ENCODE peak calls at places on chromosomes 5 and 9, in five cellular contexts. One of them, this sample, is unnamed.

GRCh38 chr5:123809594-123810172 is 297.7 kb downstream of the CSNK1G3 start:
- DNase-seq in bronchial epithelial cell: no peak
- DNase-seq in CD8-positive, alpha-beta T cell: no peak
- DNase-seq in tibial artery: no peak
- DNase-seq in fibroblast of lung: no peak
- DNase-seq in this sample: no peak

GRCh38 chr9:38443181-38443580 is 18.9 kb upstream of the IGFBPL1 start:
- DNase-seq in fibroblast of lung: no peak
- DNase-seq in bronchial epithelial cell: peak; percentile 62
- DNase-seq in CD8-positive, alpha-beta T cell: no peak
- DNase-seq in tibial artery: no peak
- DNase-seq in this sample: no peak

GRCh38 chr5:36357391-36357790 is 55.7 kb upstream of the RANBP3L start:
- DNase-seq in tibial artery: no peak
- DNase-seq in CD8-positive, alpha-beta T cell: no peak
- DNase-seq in bronchial epithelial cell: no peak
- DNase-seq in fibroblast of lung: peak; percentile 74
- DNase-seq in this sample: no peak

GRCh38 chr5:177362871-177363507 is 5.3 kb downstream of the RGS14 start:
- DNase-seq in tibial artery: no peak
- DNase-seq in bronchial epithelial cell: peak; percentile 63
- DNase-seq in CD8-positive, alpha-beta T cell: peak; percentile 51
- DNase-seq in fibroblast of lung: peak; percentile 19
- DNase-seq in this sample: peak; percentile 55

GRCh38 chr9:12753931-12754330 is 20.9 kb upstream of the LURAP1L start:
- DNase-seq in bronchial epithelial cell: no peak
- DNase-seq in tibial artery: no peak
- DNase-seq in fibroblast of lung: no peak
- DNase-seq in CD8-positive, alpha-beta T cell: no peak
- DNase-seq in this sample: no peak

GRCh38 chr5:10111575-10111974 is 138.1 kb downstream of the ATPSCKMT start:
- DNase-seq in CD8-positive, alpha-beta T cell: no peak
- DNase-seq in tibial artery: no peak
- DNase-seq in fibroblast of lung: peak; percentile 51
- DNase-seq in bronchial epithelial cell: peak; percentile 48
- DNase-seq in this sample: no peak

GRCh38 chr9:136666364-136667216 is 3.9 kb downstream of the EGFL7 start:
- DNase-seq in tibial artery: no peak
- DNase-seq in fibroblast of lung: no peak
- DNase-seq in CD8-positive, alpha-beta T cell: no peak
- DNase-seq in bronchial epithelial cell: no peak
- DNase-seq in this sample: no peak

GRCh38 chr9:124222918-124223720 is 34.6 kb upstream of the NEK6 start:
- DNase-seq in fibroblast of lung: peak; percentile 63
- DNase-seq in bronchial epithelial cell: peak; percentile 43
- DNase-seq in CD8-positive, alpha-beta T cell: no peak
- DNase-seq in tibial artery: peak; percentile 84
- DNase-seq in this sample: no peak

GRCh38 chr5:138230981-138231589 is 18.0 kb upstream of the CDC23 start:
- DNase-seq in CD8-positive, alpha-beta T cell: no peak
- DNase-seq in tibial artery: no peak
- DNase-seq in fibroblast of lung: no peak
- DNase-seq in bronchial epithelial cell: peak; percentile 77
- DNase-seq in this sample: no peak

GRCh38 chr5:11527994-11528393 is 376.3 kb downstream of the CTNND2 start:
- DNase-seq in bronchial epithelial cell: no peak
- DNase-seq in fibroblast of lung: no peak
- DNase-seq in tibial artery: no peak
- DNase-seq in CD8-positive, alpha-beta T cell: no peak
- DNase-seq in this sample: no peak

GRCh38 chr5:106675674-106676073 is 995.1 kb downstream of the EFNA5 start:
- DNase-seq in CD8-positive, alpha-beta T cell: no peak
- DNase-seq in tibial artery: no peak
- DNase-seq in fibroblast of lung: no peak
- DNase-seq in bronchial epithelial cell: no peak
- DNase-seq in this sample: no peak

GRCh38 chr5:1815071-1815786 is 14.0 kb downstream of the NDUFS6 start:
- DNase-seq in bronchial epithelial cell: no peak
- DNase-seq in CD8-positive, alpha-beta T cell: no peak
- DNase-seq in tibial artery: no peak
- DNase-seq in fibroblast of lung: no peak
- DNase-seq in this sample: no peak

GRCh38 chr5:160398806-160399205 is 1.0 kb downstream of the FAM200C start:
- DNase-seq in bronchial epithelial cell: no peak
- DNase-seq in fibroblast of lung: peak; percentile 33
- DNase-seq in CD8-positive, alpha-beta T cell: no peak
- DNase-seq in tibial artery: no peak
- DNase-seq in this sample: no peak

GRCh38 chr5:143713331-143714032 is 98.5 kb upstream of the HMHB1 start:
- DNase-seq in bronchial epithelial cell: no peak
- DNase-seq in CD8-positive, alpha-beta T cell: no peak
- DNase-seq in tibial artery: no peak
- DNase-seq in fibroblast of lung: peak; percentile 40
- DNase-seq in this sample: no peak

GRCh38 chr5:135213034-135213386 is 179.0 kb upstream of the PITX1 start:
- DNase-seq in fibroblast of lung: no peak
- DNase-seq in CD8-positive, alpha-beta T cell: no peak
- DNase-seq in bronchial epithelial cell: no peak
- DNase-seq in tibial artery: no peak
- DNase-seq in this sample: no peak

GRCh38 chr9:106920701-106921283 is 57.8 kb downstream of the ZNF462 start:
- DNase-seq in CD8-positive, alpha-beta T cell: no peak
- DNase-seq in tibial artery: no peak
- DNase-seq in fibroblast of lung: peak; percentile 41
- DNase-seq in bronchial epithelial cell: peak; percentile 47
- DNase-seq in this sample: no peak

GRCh38 chr9:5073701-5074100 is 88.6 kb downstream of the JAK2 start:
- DNase-seq in bronchial epithelial cell: no peak
- DNase-seq in tibial artery: no peak
- DNase-seq in CD8-positive, alpha-beta T cell: no peak
- DNase-seq in fibroblast of lung: no peak
- DNase-seq in this sample: no peak

GRCh38 chr9:33817327-33818166 is 587 bp downstream of the UBE2R2 start:
- DNase-seq in fibroblast of lung: peak; percentile 69
- DNase-seq in tibial artery: peak; percentile 78
- DNase-seq in CD8-positive, alpha-beta T cell: peak; percentile 36
- DNase-seq in bronchial epithelial cell: peak; percentile 38
- DNase-seq in this sample: peak; percentile 44

GRCh38 chr9:132572921-132573320 is 9.5 kb upstream of the BARHL1 start:
- DNase-seq in bronchial epithelial cell: peak; percentile 3
- DNase-seq in fibroblast of lung: no peak
- DNase-seq in CD8-positive, alpha-beta T cell: no peak
- DNase-seq in tibial artery: no peak
- DNase-seq in this sample: no peak

GRCh38 chr5:24621809-24622208 is 23.0 kb downstream of the CDH10 start:
- DNase-seq in CD8-positive, alpha-beta T cell: no peak
- DNase-seq in bronchial epithelial cell: peak; percentile 6
- DNase-seq in fibroblast of lung: peak; percentile 9
- DNase-seq in tibial artery: no peak
- DNase-seq in this sample: no peak

GRCh38 chr9:98924971-98925820 is 18.5 kb upstream of the COL15A1 start:
- DNase-seq in fibroblast of lung: no peak
- DNase-seq in bronchial epithelial cell: no peak
- DNase-seq in tibial artery: no peak
- DNase-seq in CD8-positive, alpha-beta T cell: no peak
- DNase-seq in this sample: no peak

GRCh38 chr5:159310492-159310891 is 19.8 kb downstream of the IL12B start:
- DNase-seq in fibroblast of lung: no peak
- DNase-seq in bronchial epithelial cell: peak; percentile 51
- DNase-seq in tibial artery: no peak
- DNase-seq in CD8-positive, alpha-beta T cell: no peak
- DNase-seq in this sample: peak; percentile 18

GRCh38 chr9:133731876-133732321 is 6.3 kb downstream of the SARDH start:
- DNase-seq in tibial artery: no peak
- DNase-seq in fibroblast of lung: peak; percentile 42
- DNase-seq in CD8-positive, alpha-beta T cell: no peak
- DNase-seq in bronchial epithelial cell: no peak
- DNase-seq in this sample: no peak

GRCh38 chr9:88161144-88161543 is 22.9 kb upstream of the SPATA31C2 start:
- DNase-seq in bronchial epithelial cell: no peak
- DNase-seq in CD8-positive, alpha-beta T cell: no peak
- DNase-seq in fibroblast of lung: no peak
- DNase-seq in tibial artery: no peak
- DNase-seq in this sample: no peak

GRCh38 chr5:113427871-113428574 is 6.8 kb downstream of the TSSK1B start:
- DNase-seq in fibroblast of lung: no peak
- DNase-seq in tibial artery: no peak
- DNase-seq in CD8-positive, alpha-beta T cell: no peak
- DNase-seq in bronchial epithelial cell: peak; percentile 97
- DNase-seq in this sample: no peak

GRCh38 chr5:4005335-4005734 is 409.7 kb downstream of the IRX1 start:
- DNase-seq in fibroblast of lung: no peak
- DNase-seq in CD8-positive, alpha-beta T cell: no peak
- DNase-seq in bronchial epithelial cell: no peak
- DNase-seq in tibial artery: no peak
- DNase-seq in this sample: no peak

GRCh38 chr5:66168226-66168625 is 24.1 kb downstream of the SREK1 start:
- DNase-seq in bronchial epithelial cell: no peak
- DNase-seq in tibial artery: no peak
- DNase-seq in CD8-positive, alpha-beta T cell: no peak
- DNase-seq in fibroblast of lung: no peak
- DNase-seq in this sample: no peak

GRCh38 chr5:124102491-124102890 is 590.5 kb downstream of the CSNK1G3 start:
- DNase-seq in CD8-positive, alpha-beta T cell: no peak
- DNase-seq in bronchial epithelial cell: no peak
- DNase-seq in fibroblast of lung: peak; percentile 91
- DNase-seq in tibial artery: no peak
- DNase-seq in this sample: no peak

GRCh38 chr5:125342938-125343401 is 596.5 kb upstream of the ZNF608 start:
- DNase-seq in bronchial epithelial cell: no peak
- DNase-seq in tibial artery: no peak
- DNase-seq in fibroblast of lung: peak; percentile 73
- DNase-seq in CD8-positive, alpha-beta T cell: no peak
- DNase-seq in this sample: no peak

GRCh38 chr9:35756275-35756742 is 2.2 kb upstream of the MSMP start:
- DNase-seq in CD8-positive, alpha-beta T cell: peak; percentile 63
- DNase-seq in tibial artery: no peak
- DNase-seq in bronchial epithelial cell: peak; percentile 33
- DNase-seq in fibroblast of lung: peak; percentile 43
- DNase-seq in this sample: no peak

GRCh38 chr5:63263409-63263808 is 684.8 kb downstream of the LRRC70 start:
- DNase-seq in tibial artery: no peak
- DNase-seq in bronchial epithelial cell: no peak
- DNase-seq in fibroblast of lung: peak; percentile 76
- DNase-seq in CD8-positive, alpha-beta T cell: no peak
- DNase-seq in this sample: no peak

GRCh38 chr5:148532962-148533670 is 121.2 kb downstream of the HTR4 start:
- DNase-seq in bronchial epithelial cell: no peak
- DNase-seq in CD8-positive, alpha-beta T cell: no peak
- DNase-seq in fibroblast of lung: no peak
- DNase-seq in tibial artery: no peak
- DNase-seq in this sample: no peak

GRCh38 chr5:162323471-162323870 is 255.9 kb downstream of the GABRG2 start:
- DNase-seq in CD8-positive, alpha-beta T cell: no peak
- DNase-seq in fibroblast of lung: no peak
- DNase-seq in tibial artery: no peak
- DNase-seq in bronchial epithelial cell: no peak
- DNase-seq in this sample: no peak

GRCh38 chr5:10760976-10761841 is at the start of gene DAP:
- DNase-seq in bronchial epithelial cell: peak; percentile 48
- DNase-seq in fibroblast of lung: peak; percentile 88
- DNase-seq in tibial artery: peak; percentile 90
- DNase-seq in CD8-positive, alpha-beta T cell: peak; percentile 87
- DNase-seq in this sample: peak; percentile 92

DNA sequence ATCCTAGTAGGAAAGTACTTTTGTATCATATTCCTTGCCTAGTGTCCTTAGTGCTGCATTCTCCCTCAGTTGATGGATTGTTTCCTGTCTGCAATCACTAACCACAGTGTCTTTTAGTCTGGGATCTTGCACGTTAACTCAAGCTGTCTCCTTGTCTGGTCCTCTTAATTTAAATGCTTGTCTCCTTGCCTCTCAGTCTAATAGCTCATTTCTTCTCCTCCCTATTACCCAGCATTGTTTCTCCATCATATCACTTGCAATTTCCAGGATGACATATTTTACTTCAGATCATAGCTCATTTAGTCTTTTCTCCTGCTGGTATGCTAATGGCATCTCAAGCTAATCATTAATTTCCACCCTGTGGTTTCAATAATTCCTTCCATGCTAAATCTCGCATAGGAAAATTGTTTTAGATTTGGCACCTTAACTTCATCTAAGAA is 2052.0 kb upstream of the C9orf72 start:
- DNase-seq in bronchial epithelial cell: no peak
- DNase-seq in CD8-positive, alpha-beta T cell: no peak
- DNase-seq in tibial artery: no peak
- DNase-seq in fibroblast of lung: peak; percentile 19
- DNase-seq in this sample: no peak
- H3K36me3 ChIP-seq in bronchial epithelial cell: no peaks in the 10 kb centered on the region
- H3K36me3 ChIP-seq in CD8-positive, alpha-beta T cell: no peaks in the 10 kb centered on the region
- H3K36me3 ChIP-seq in tibial artery: no peaks in the 10 kb centered on the region
- H3K36me3 ChIP-seq in fibroblast of lung: no peaks in the 10 kb centered on the region
- H3K36me3 ChIP-seq in this sample: no peaks in the 10 kb centered on the region

GRCh38 chr5:320524-321232 is 836 bp upstream of the AHRR start:
- DNase-seq in CD8-positive, alpha-beta T cell: no peak
- DNase-seq in fibroblast of lung: no peak
- DNase-seq in tibial artery: no peak
- DNase-seq in bronchial epithelial cell: no peak
- DNase-seq in this sample: no peak
- H3K4me3 ChIP-seq in CD8-positive, alpha-beta T cell: no peak overlapping the region
- H3K4me3 ChIP-seq in fibroblast of lung: peak overlapping the region; percentile 86
- H3K4me3 ChIP-seq in tibial artery: peak overlapping the region; percentile 40
- H3K4me3 ChIP-seq in bronchial epithelial cell: peak overlapping the region; percentile 20
- H3K4me3 ChIP-seq in this sample: no peak overlapping the region

GRCh38 chr9:70285246-70285645 is 26.5 kb downstream of the SMC5 start:
- DNase-seq in tibial artery: no peak
- DNase-seq in fibroblast of lung: peak; percentile 78
- DNase-seq in CD8-positive, alpha-beta T cell: no peak
- DNase-seq in bronchial epithelial cell: no peak
- DNase-seq in this sample: no peak
- H3K36me3 ChIP-seq in tibial artery: peaks cover 34% of the 10 kb centered on the region
- H3K36me3 ChIP-seq in fibroblast of lung: peaks cover 2% of the 10 kb centered on the region
- H3K36me3 ChIP-seq in CD8-positive, alpha-beta T cell: peaks cover 11% of the 10 kb centered on the region
- H3K36me3 ChIP-seq in bronchial epithelial cell: peaks cover 2% of the 10 kb centered on the region
- H3K36me3 ChIP-seq in this sample: peaks cover 57% of the 10 kb centered on the region

GRCh38 chr5:35252963-35253362 is 22.7 kb upstream of the PRLR start:
- DNase-seq in fibroblast of lung: no peak
- DNase-seq in bronchial epithelial cell: no peak
- DNase-seq in CD8-positive, alpha-beta T cell: no peak
- DNase-seq in tibial artery: no peak
- DNase-seq in this sample: no peak
- H3K4me3 ChIP-seq in fibroblast of lung: no peak overlapping the region
- H3K4me3 ChIP-seq in bronchial epithelial cell: no peak overlapping the region
- H3K4me3 ChIP-seq in CD8-positive, alpha-beta T cell: no peak overlapping the region
- H3K4me3 ChIP-seq in tibial artery: no peak overlapping the region
- H3K4me3 ChIP-seq in this sample: no peak overlapping the region